ENCODE peak calls at places on chromosomes 3 and 15, in nine cellular contexts. L is prostate gland, Q is HepG2, W is HCT116, R is SK-N-SH, P is stomach, U is spleen, E is suprapubic skin, F is esophagus muscularis mucosa. D is an unnamed sample.

GRCh38 chr3:46440531-46441294 is 24.0 kb downstream of the LTF start:
- DNase-seq in P (no peak), U (no peak), W (no peak), Q (no peak), R (no peak), L (no peak), E (no peak), F (no peak), D (no peak)

GRCh38 chr3:144182501-144182900 is 210.9 kb downstream of the DIPK2A start:
- DNase-seq in Q (no peak), P (no peak), U (no peak), W (no peak), E (no peak), R (no peak), F (no peak), L (no peak), D (no peak)

GRCh38 chr3:194285024-194285858 is 65.9 kb downstream of the CPN2 start:
- DNase-seq in R (no peak), P (no peak), E (peak), Q (no peak), F (no peak), U (no peak), W (no peak), L (no peak), D (no peak)

GRCh38 chr3:142459929-142460328 is 12.1 kb upstream of the XRN1 start:
- DNase-seq in W (no peak), R (no peak), E (no peak), L (no peak), P (no peak), Q (no peak), F (no peak), U (no peak), D (no peak)

GRCh38 chr3:37330466-37330865 is 156.1 kb upstream of the LRRFIP2 start:
- DNase-seq in E (no peak), L (no peak), P (no peak), F (no peak), R (no peak), Q (no peak), U (no peak), W (no peak), D (no peak)

GRCh38 chr3:16391936-16392536 is 121.5 kb downstream of the RFTN1 start:
- DNase-seq in F (no peak), E (no peak), R (no peak), P (no peak), U (no peak), W (no peak), L (no peak), Q (no peak), D (no peak)

GRCh38 chr3:144235489-144235888 is 263.9 kb downstream of the DIPK2A start:
- DNase-seq in P (no peak), L (no peak), W (no peak), R (no peak), F (no peak), Q (no peak), U (no peak), E (no peak), D (no peak)

GRCh38 chr3:8490079-8490552 is 11.5 kb upstream of the LMCD1 start:
- DNase-seq in W (no peak), P (no peak), Q (peak), R (no peak), L (no peak), U (no peak), F (no peak), E (no peak), D (no peak)

GRCh38 chr3:13824521-13825316 is 55.2 kb downstream of the WNT7A start:
- DNase-seq in U (peak), Q (no peak), F (no peak), R (no peak), E (peak), P (no peak), L (no peak), W (no peak), D (no peak)

GRCh38 chr15:81176291-81176893 is 20.3 kb upstream of the IL16 start:
- DNase-seq in Q (no peak), F (no peak), U (no peak), L (no peak), E (no peak), W (no peak), R (no peak), P (no peak), D (no peak)

GRCh38 chr3:196793224-196793623 is 53.6 kb downstream of the PAK2 start:
- DNase-seq in Q (peak), W (peak), P (no peak), L (peak), F (no peak), E (no peak), R (peak), U (no peak), D (no peak)

GRCh38 chr3:197749315-197749600 is 425 bp upstream of the FYTTD1 start:
- DNase-seq in L (peak), W (peak), P (peak), R (peak), Q (no peak), E (no peak), U (no peak), F (no peak), D (no peak)

GRCh38 chr15:39969871-39970270 is 36.0 kb downstream of the EIF2AK4 start:
- DNase-seq in U (no peak), Q (no peak), E (peak), L (no peak), R (no peak), W (peak), F (no peak), P (peak), D (no peak)

GRCh38 chr3:72111265-72111972 is 326.5 kb upstream of the PROK2 start:
- DNase-seq in F (no peak), U (no peak), E (no peak), W (no peak), P (no peak), Q (no peak), L (no peak), R (no peak), D (no peak)

GRCh38 chr3:10081871-10082270 is 26.2 kb downstream of the FANCD2OS start:
- DNase-seq in P (no peak), F (no peak), E (no peak), R (no peak), W (no peak), U (no peak), Q (no peak), L (no peak), D (no peak)

GRCh38 chr15:42729409-42729808 is 7.5 kb downstream of the CDAN1 start:
- DNase-seq in W (no peak), U (no peak), P (no peak), R (peak), E (no peak), Q (no peak), F (no peak), L (no peak), D (no peak)

GRCh38 chr3:61629442-61629841 is 68.1 kb downstream of the PTPRG start:
- DNase-seq in E (no peak), U (no peak), L (no peak), R (no peak), Q (no peak), F (no peak), P (no peak), W (no peak), D (no peak)

GRCh38 chr3:70011582-70011981 is 12.0 kb downstream of the SAMMSON start:
- DNase-seq in Q (no peak), F (no peak), L (no peak), U (no peak), W (no peak), P (no peak), E (no peak), R (no peak), D (no peak)

GRCh38 chr3:48120223-48120622 is 68.0 kb downstream of the CDC25A start:
- DNase-seq in W (no peak), E (no peak), Q (no peak), F (no peak), U (no peak), L (no peak), R (no peak), P (no peak), D (no peak)

GRCh38 chr3:140292684-140293083 is 357.7 kb downstream of the CLSTN2 start:
- DNase-seq in Q (no peak), E (peak), P (no peak), U (no peak), W (no peak), F (no peak), L (no peak), R (no peak), D (no peak)

GRCh38 chr3:195226900-195227447 is 44.0 kb downstream of the XXYLT1 start:
- DNase-seq in E (peak), R (no peak), U (peak), Q (peak), L (no peak), W (no peak), F (peak), P (peak), D (no peak)

GRCh38 chr3:73813291-73813977 is 188.7 kb upstream of the PDZRN3 start:
- DNase-seq in W (no peak), U (no peak), F (no peak), Q (no peak), E (no peak), P (no peak), R (peak), L (peak), D (peak)

DNA sequence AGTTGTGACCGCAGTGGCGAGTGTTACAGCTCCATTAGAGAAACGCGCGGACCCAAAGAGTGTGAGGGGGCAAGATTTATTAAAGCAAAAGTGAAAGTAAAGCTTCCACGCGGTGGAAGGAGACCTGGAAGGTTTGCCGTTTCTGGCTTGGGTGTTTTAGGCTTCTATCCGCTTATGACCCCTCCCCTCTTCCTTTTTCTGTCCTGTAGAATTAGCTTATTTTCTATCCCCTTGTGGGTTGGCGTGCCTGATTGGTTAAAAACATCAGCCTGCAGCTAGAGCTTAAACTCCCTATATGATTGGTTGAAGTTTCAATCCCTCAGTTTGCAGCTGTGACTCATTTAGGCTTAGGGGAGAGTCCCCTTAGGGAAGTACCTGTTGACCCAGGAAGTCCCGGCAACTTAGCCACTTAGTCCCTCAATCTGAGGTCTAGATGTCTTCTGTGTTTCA is 39.6 kb downstream of the C3orf38 start:
- DNase-seq in E (no peak), L (no peak), Q (peak), P (no peak), F (no peak), W (no peak), R (peak), U (no peak), D (no peak)
- H3K27ac ChIP-seq in E (no peak), L (no peak), Q (no peak), P (no peak), F (no peak), W (no peak), R (peak), U (no peak), D (no peak)

GRCh38 chr3:65170357-65171090 is 482.7 kb upstream of the ADAMTS9 start:
- DNase-seq in F (peak), Q (no peak), U (no peak), P (peak), E (peak), W (no peak), L (peak), R (peak), D (peak)
- TF ChIP-seq POLR2AphosphoS5 in F (peak), Q (no peak), U (peak), P (peak), E (peak), W (no peak), L (peak), R (no peak), D (peak)

GRCh38 chr3:97148891-97149290 is 334.5 kb downstream of the EPHA6 start:
- DNase-seq in P (no peak), E (no peak), W (no peak), U (no peak), L (no peak), Q (no peak), F (no peak), R (no peak), D (no peak)
- H3K27ac ChIP-seq in P (no peak), E (no peak), W (no peak), U (no peak), L (no peak), Q (no peak), F (no peak), R (no peak), D (no peak)

DNA sequence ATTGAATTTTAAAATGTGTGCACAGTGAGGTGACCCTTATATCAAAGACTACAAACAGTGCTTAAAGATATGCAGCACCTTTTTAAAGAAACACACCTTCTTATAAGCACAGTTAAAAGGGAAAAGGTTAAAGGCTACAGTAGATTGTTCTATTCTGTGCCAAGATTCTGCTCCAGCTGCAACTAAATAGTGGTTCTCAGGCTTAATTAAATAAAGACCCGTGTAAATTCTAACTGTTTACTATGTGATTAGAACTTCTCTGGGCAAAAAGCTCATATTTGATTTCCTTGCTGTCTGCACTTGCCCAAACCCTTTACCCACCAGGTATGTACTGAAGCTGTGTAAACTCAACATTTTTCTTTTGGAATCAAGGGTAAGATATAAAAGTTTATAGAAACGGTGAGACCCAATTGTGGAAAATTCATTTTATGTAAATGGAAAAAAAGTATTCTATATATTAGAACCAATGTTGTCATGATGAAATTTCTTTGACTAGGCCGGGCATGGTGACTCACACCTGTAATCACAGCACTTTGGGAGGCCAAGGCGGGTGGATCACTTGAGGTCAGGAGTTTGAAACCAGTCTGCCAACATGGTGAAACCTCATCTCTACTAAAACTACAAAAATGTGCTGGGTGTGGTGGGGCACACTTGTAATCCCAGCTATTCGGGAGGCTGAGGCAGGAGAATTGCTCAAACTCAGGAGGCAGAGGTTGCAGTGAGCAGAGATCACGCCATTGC is 230.7 kb downstream of the MECOM start:
- DNase-seq in P (peak), Q (no peak), U (no peak), F (no peak), R (no peak), L (no peak), W (no peak), E (no peak), D (no peak)
- TF ChIP-seq POLR2AphosphoS5 in P (no peak), Q (no peak), U (no peak), F (no peak), R (no peak), L (no peak), W (no peak), E (no peak), D (no peak)

GRCh38 chr15:88738796-88739195 is 64.4 kb upstream of the ACAN start:
- DNase-seq in Q (no peak), R (no peak), F (no peak), P (no peak), E (no peak), L (no peak), W (no peak), U (no peak), D (no peak)

GRCh38 chr15:88740356-88740755 is 62.9 kb upstream of the ACAN start:
- DNase-seq in F (peak), R (no peak), L (no peak), Q (no peak), E (no peak), P (no peak), W (no peak), U (no peak), D (no peak)

GRCh38 chr15:88739541-88739940 is 63.7 kb upstream of the ACAN start:
- DNase-seq in L (no peak), W (no peak), R (no peak), F (no peak), Q (no peak), U (no peak), P (no peak), E (no peak), D (no peak)

GRCh38 chr15:88735212-88735611 is 68.0 kb upstream of the ACAN start:
- DNase-seq in E (no peak), Q (no peak), P (no peak), U (no peak), W (no peak), F (no peak), R (no peak), L (no peak), D (no peak)

DNA sequence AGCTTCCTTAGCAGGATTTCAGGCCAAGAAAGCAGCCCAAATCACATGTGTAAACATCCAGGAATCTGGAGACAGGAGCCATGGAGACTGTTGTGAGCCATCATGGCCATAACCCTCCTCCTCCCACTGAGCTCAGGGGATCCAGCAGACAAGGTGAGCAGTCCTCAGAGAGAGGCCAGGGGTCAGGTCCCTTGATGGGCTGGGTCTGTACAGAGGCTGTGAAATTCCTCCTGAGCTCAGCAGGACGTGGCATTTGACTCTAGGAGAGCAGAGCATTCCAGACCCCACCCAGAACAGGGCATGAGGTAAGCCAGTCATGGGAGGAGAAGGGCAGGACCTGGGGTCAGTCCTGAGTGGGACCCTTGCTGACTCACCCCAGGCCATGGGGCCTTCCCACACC is 67.0 kb upstream of the ACAN start:
- DNase-seq in R (no peak), E (no peak), U (no peak), L (no peak), Q (no peak), W (no peak), F (no peak), P (no peak), D (no peak)
- H3K27ac ChIP-seq in R (no peak), E (no peak), U (no peak), L (no peak), Q (no peak), W (no peak), F (no peak), P (no peak), D (no peak)

DNA sequence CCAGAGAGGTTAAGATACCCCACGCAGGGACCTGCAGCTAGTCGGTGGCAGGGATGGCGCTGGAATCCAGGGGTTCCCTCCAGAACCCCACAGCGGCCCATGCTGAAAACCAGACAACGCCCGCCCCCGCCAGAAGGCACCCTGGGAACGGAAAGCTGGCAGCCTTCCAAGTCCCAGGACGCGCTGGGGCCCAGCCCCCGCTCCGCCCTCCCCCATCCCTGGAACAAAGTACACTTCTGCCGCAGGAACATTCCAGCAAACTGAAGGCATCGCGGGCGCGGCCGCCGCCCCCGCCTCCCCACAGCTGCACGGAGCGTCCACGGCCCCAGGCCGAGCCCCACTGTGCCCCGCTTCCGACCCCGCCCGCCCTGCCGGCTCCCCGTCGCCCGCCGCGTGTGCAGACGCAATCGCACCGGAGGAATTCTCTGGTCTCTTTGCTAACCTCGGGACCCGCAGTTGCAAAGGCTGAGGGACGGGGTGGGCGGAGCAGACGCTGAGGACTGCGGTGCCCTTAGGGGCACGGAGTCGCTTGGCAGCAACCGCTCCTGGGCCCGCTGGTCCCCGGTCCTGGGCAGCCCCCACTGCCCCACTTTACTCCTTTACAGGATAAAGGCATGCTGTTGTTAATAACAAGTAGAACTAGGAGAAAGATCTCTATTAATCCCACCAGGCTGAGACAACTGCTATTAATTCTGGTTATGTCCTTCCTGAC is 44.8 kb upstream of the RNU6-1 start:
- DNase-seq in P (peak), U (peak), F (peak), L (peak), R (peak), W (no peak), E (peak), Q (peak), D (peak)
- TF ChIP-seq POLR2AphosphoS5 in P (peak), U (peak), F (peak), L (peak), R (peak), W (peak), E (no peak), Q (no peak), D (peak)

DNA sequence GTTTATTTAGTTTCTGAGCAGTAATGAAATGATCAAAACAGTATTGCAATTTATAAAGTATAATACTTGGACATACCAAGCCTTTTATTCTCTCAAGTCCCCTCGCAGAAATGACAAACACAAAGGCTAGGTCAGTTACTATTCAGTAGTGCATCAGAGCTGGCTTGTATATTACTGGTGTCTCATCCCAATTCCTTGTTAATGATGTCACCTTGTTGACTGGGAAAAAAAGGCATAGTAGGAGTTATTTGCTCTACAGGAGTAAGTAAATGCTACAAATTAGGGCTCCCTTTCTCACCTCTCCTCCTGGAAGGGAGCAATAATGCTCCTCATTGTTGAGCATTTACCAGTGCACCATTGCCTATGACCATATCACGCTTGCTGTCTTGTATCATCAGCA is 317.6 kb downstream of the CHL1 start:
- DNase-seq in Q (no peak), U (no peak), F (no peak), E (no peak), L (no peak), W (no peak), P (no peak), R (no peak), D (no peak)
- H3K27ac ChIP-seq in Q (no peak), U (no peak), F (no peak), E (no peak), L (no peak), W (no peak), P (no peak), R (no peak), D (no peak)

GRCh38 chr15:41633609-41634008 is 26.6 kb upstream of the MGA start:
- DNase-seq in F (no peak), Q (no peak), U (no peak), P (no peak), L (no peak), W (no peak), E (no peak), R (no peak), D (no peak)
- TF ChIP-seq POLR2AphosphoS5 in F (no peak), Q (no peak), U (no peak), P (no peak), L (no peak), W (no peak), E (no peak), R (no peak), D (no peak)

GRCh38 chr3:58116985-58117384 is 93.8 kb downstream of the DNASE1L3 start:
- DNase-seq in P (no peak), E (no peak), R (no peak), W (no peak), U (no peak), F (no peak), Q (no peak), L (no peak), D (no peak)
- H3K27ac ChIP-seq in P (peak), E (peak), R (no peak), W (no peak), U (peak), F (peak), Q (peak), L (peak), D (peak)

DNA sequence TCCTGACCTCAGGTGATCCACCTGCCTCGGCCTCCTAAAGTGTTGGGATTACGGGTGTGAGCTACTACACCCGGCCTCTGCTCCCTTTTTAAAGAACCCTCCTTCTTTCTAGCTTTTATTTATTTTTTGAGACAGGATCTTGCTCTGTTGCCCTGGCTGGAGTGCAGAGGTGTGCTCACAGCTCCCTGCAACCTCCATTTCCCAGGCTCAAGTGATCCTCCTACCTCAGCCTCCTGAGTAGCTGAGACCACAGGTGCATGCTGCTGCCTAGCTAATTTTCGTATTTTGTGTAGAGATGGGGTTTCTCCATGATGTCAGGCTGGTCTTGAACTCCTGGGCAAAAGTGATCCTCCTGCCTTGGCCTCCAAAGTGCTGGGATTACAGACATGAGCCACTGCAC is 34.5 kb downstream of the TKT start:
- DNase-seq in E (no peak), R (no peak), Q (no peak), W (no peak), U (no peak), P (no peak), F (no peak), L (no peak), D (no peak)
- TF ChIP-seq POLR2AphosphoS5 in E (no peak), R (no peak), Q (no peak), W (no peak), U (no peak), P (no peak), F (no peak), L (no peak), D (no peak)

D was measured in breast epithelium.